ENCODE peak calls at places on chromosomes 12 and 14, in six cellular contexts. One of them, this sample, is unnamed.

GRCh38 chr14:105167303-105168092 is 1.1 kb downstream of the JAG2 start:
- DNase-seq in Panc1: no peak
- DNase-seq in neural progenitor cell: peak; percentile 66
- DNase-seq in tibial nerve: no peak
- DNase-seq in AG04450: no peak
- DNase-seq in cardiac muscle cell: no peak
- DNase-seq in this sample: peak; percentile 45

GRCh38 chr12:4997939-4998338 is 45.7 kb upstream of the KCNA5 start:
- DNase-seq in Panc1: peak; percentile 24
- DNase-seq in neural progenitor cell: no peak
- DNase-seq in tibial nerve: no peak
- DNase-seq in AG04450: peak; percentile 39
- DNase-seq in cardiac muscle cell: peak; percentile 72
- DNase-seq in this sample: no peak

GRCh38 chr14:91509083-91509877 is 830 bp downstream of the PPP4R3A start:
- DNase-seq in Panc1: no peak
- DNase-seq in neural progenitor cell: peak; percentile 46
- DNase-seq in tibial nerve: no peak
- DNase-seq in AG04450: no peak
- DNase-seq in cardiac muscle cell: peak; percentile 13
- DNase-seq in this sample: no peak

GRCh38 chr12:71556881-71557280 is 106.8 kb downstream of the ZFC3H1 start:
- DNase-seq in Panc1: peak; percentile 13
- DNase-seq in neural progenitor cell: peak; percentile 26
- DNase-seq in tibial nerve: no peak
- DNase-seq in AG04450: peak; percentile 68
- DNase-seq in cardiac muscle cell: peak; percentile 75
- DNase-seq in this sample: no peak

GRCh38 chr14:90439874-90440442 is 43.1 kb downstream of the CALM1 start:
- DNase-seq in Panc1: no peak
- DNase-seq in neural progenitor cell: peak; percentile 34
- DNase-seq in tibial nerve: no peak
- DNase-seq in AG04450: no peak
- DNase-seq in cardiac muscle cell: no peak
- DNase-seq in this sample: no peak

GRCh38 chr12:122909442-122910288 is 13.7 kb upstream of the VPS37B start:
- DNase-seq in Panc1: no peak
- DNase-seq in neural progenitor cell: peak; percentile 75
- DNase-seq in tibial nerve: no peak
- DNase-seq in AG04450: no peak
- DNase-seq in cardiac muscle cell: no peak
- DNase-seq in this sample: no peak

GRCh38 chr12:104699489-104700194 is 242.9 kb downstream of the CHST11 start:
- DNase-seq in Panc1: no peak
- DNase-seq in neural progenitor cell: no peak
- DNase-seq in tibial nerve: no peak
- DNase-seq in AG04450: no peak
- DNase-seq in cardiac muscle cell: peak; percentile 15
- DNase-seq in this sample: no peak

GRCh38 chr12:93089805-93090569 is 160.9 kb upstream of the EEA1 start:
- DNase-seq in Panc1: peak; percentile 72
- DNase-seq in neural progenitor cell: no peak
- DNase-seq in tibial nerve: no peak
- DNase-seq in AG04450: peak; percentile 80
- DNase-seq in cardiac muscle cell: peak; percentile 61
- DNase-seq in this sample: no peak

GRCh38 chr12:124466200-124467128 is 100.9 kb downstream of the NCOR2 start:
- DNase-seq in Panc1: no peak
- DNase-seq in neural progenitor cell: no peak
- DNase-seq in tibial nerve: no peak
- DNase-seq in AG04450: no peak
- DNase-seq in cardiac muscle cell: peak; percentile 91
- DNase-seq in this sample: no peak

GRCh38 chr12:70040141-70040540 is 203.1 kb upstream of the CNOT2 start:
- DNase-seq in Panc1: no peak
- DNase-seq in neural progenitor cell: no peak
- DNase-seq in tibial nerve: no peak
- DNase-seq in AG04450: no peak
- DNase-seq in cardiac muscle cell: peak; percentile 83
- DNase-seq in this sample: no peak

GRCh38 chr12:92735131-92735721 is 32.4 kb downstream of the PLEKHG7 start:
- DNase-seq in Panc1: no peak
- DNase-seq in neural progenitor cell: no peak
- DNase-seq in tibial nerve: no peak
- DNase-seq in AG04450: peak; percentile 54
- DNase-seq in cardiac muscle cell: peak; percentile 96
- DNase-seq in this sample: peak; percentile 35

DNA sequence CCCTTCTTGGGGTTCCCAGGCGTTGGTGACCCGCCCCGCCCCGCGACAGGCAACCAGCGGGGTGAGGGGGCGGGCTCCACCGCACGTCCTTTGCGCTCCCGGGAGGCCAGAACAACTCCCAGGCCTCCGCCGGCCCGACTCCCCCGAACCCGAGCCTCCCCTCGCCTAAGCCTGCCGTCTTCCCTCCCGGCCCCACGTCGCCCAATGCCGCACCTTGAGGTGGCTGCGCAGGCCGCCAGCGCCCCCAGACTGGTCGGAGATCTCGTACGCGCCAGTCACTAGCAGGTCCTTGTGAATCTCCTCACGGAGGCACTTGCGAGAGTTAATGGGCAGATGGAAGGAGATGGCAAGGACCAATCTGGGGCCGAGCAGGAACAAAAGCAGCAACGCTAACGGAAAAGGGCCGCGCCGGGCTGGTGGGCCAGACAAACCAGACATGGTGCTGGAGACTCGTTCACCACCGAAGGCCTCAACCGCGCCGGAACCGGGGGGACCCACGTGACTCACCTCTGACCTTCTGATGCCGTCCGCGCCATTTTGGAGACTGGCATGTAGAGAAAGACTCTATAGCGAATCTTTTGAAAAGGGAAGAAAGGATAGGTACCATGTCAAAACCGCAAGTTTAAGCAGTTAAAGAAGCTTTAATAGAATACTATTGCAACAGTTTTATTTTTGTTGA is at the start of gene TMED10:
- DNase-seq in Panc1: no peak
- DNase-seq in neural progenitor cell: peak; percentile 95
- DNase-seq in tibial nerve: peak; percentile 82
- DNase-seq in AG04450: peak; percentile 59
- DNase-seq in cardiac muscle cell: peak; percentile 93
- DNase-seq in this sample: peak; percentile 69
- TF ChIP-seq CTCF in Panc1: no peak
- TF ChIP-seq CTCF in neural progenitor cell: peak; percentile 23
- TF ChIP-seq CTCF in tibial nerve: peak; percentile 14
- TF ChIP-seq CTCF in AG04450: no peak
- TF ChIP-seq CTCF in cardiac muscle cell: no peak
- TF ChIP-seq CTCF in this sample: no peak

GRCh38 chr12:110109037-110109836 is 14.9 kb upstream of the IFT81 start:
- DNase-seq in Panc1: no peak
- DNase-seq in neural progenitor cell: peak; percentile 26
- DNase-seq in tibial nerve: peak; percentile 79
- DNase-seq in AG04450: peak; percentile 97
- DNase-seq in cardiac muscle cell: peak; percentile 99
- DNase-seq in this sample: no peak
- H3K4me3 ChIP-seq in Panc1: no peak overlapping the region
- H3K4me3 ChIP-seq in neural progenitor cell: no peak overlapping the region
- H3K4me3 ChIP-seq in tibial nerve: no peak overlapping the region
- H3K4me3 ChIP-seq in AG04450: peak overlapping the region; percentile 37
- H3K4me3 ChIP-seq in cardiac muscle cell: no peak overlapping the region
- H3K4me3 ChIP-seq in this sample: no peak overlapping the region

DNA sequence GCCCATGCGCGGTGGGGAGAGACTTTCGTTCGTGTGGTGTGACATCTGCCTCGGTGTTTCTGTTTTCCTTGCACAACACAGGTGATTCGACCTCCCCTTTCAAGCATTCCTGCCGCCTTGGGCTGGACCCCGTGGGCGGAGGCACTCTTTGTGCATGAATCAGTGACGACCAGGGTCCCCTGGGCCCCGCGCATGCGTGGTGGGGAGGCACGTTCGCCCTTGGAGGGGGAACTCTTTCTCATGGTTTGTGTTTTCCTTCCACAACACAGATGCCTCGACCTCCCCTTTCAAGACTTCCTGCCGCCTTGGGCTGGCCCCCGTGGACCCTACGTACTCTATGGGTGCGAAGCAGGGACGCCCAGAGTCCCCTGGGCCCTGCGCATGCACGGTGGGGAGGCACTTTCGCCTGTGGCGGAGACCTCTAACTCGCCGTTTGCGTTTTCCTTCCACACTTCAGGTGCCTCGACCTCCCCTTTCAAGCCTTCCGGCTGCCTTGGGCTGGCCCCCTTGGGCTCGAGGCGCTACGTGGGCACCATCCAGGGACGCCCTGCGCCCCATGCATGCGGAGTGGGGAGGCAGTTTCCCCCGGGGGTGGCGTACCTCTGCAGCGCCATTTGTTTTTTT is 340.9 kb downstream of the ALG10 start:
- DNase-seq in Panc1: no peak
- DNase-seq in neural progenitor cell: no peak
- DNase-seq in tibial nerve: no peak
- DNase-seq in AG04450: no peak
- DNase-seq in cardiac muscle cell: no peak
- DNase-seq in this sample: no peak
- TF ChIP-seq CTCF in Panc1: no peak
- TF ChIP-seq CTCF in neural progenitor cell: no peak
- TF ChIP-seq CTCF in tibial nerve: no peak
- TF ChIP-seq CTCF in AG04450: no peak
- TF ChIP-seq CTCF in cardiac muscle cell: no peak
- TF ChIP-seq CTCF in this sample: no peak

DNA sequence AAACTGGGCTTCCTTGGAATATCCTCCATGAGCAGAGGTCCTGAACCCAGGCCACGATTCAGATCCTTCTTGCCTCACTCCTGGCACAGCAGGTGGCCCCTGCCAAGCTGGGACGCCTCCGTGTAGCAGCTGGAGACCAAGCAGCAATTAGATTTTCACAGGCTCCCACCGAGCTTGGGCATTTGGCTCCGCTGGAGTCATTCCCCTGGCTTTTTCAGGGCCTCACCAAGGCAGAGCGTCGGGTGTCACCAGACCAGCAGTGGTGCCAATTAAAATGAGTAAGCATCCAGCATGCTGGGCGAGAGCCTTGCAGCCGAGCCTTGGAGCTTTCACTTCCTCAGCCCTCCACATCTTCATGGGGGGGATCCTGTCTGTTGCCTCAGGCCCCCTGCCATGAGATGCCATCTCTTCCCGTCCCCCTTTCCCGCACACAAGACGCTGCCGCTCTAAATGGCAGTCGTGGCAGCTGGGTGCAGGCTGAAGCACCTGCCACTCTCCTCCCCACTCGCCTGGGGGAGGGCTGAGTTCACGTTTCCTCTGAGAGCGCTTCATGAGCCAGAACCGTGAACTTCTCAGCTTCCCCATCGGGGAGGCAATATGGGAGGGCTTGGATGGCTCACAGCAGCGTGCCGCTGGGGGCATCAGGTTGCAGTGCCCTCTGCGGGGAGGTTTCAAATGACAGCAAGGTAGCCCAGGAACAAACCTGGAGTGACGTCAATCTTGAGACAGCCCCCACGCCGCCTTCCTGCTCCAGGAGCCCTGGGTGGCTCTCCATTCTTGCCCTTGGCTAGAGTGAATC is 11.7 kb downstream of the TPCN1 start:
- DNase-seq in Panc1: no peak
- DNase-seq in neural progenitor cell: peak; percentile 57
- DNase-seq in tibial nerve: no peak
- DNase-seq in AG04450: no peak
- DNase-seq in cardiac muscle cell: no peak
- DNase-seq in this sample: no peak
- H3K4me3 ChIP-seq in Panc1: no peak overlapping the region
- H3K4me3 ChIP-seq in neural progenitor cell: no peak overlapping the region
- H3K4me3 ChIP-seq in tibial nerve: no peak overlapping the region
- H3K4me3 ChIP-seq in AG04450: no peak overlapping the region
- H3K4me3 ChIP-seq in cardiac muscle cell: no peak overlapping the region
- H3K4me3 ChIP-seq in this sample: no peak overlapping the region

GRCh38 chr12:27686147-27686546 is 10.1 kb upstream of the REP15 start:
- DNase-seq in Panc1: no peak
- DNase-seq in neural progenitor cell: no peak
- DNase-seq in tibial nerve: no peak
- DNase-seq in AG04450: no peak
- DNase-seq in cardiac muscle cell: no peak
- DNase-seq in this sample: no peak
- TF ChIP-seq CTCF in Panc1: no peak
- TF ChIP-seq CTCF in neural progenitor cell: no peak
- TF ChIP-seq CTCF in tibial nerve: no peak
- TF ChIP-seq CTCF in AG04450: no peak
- TF ChIP-seq CTCF in cardiac muscle cell: no peak
- TF ChIP-seq CTCF in this sample: no peak

DNA sequence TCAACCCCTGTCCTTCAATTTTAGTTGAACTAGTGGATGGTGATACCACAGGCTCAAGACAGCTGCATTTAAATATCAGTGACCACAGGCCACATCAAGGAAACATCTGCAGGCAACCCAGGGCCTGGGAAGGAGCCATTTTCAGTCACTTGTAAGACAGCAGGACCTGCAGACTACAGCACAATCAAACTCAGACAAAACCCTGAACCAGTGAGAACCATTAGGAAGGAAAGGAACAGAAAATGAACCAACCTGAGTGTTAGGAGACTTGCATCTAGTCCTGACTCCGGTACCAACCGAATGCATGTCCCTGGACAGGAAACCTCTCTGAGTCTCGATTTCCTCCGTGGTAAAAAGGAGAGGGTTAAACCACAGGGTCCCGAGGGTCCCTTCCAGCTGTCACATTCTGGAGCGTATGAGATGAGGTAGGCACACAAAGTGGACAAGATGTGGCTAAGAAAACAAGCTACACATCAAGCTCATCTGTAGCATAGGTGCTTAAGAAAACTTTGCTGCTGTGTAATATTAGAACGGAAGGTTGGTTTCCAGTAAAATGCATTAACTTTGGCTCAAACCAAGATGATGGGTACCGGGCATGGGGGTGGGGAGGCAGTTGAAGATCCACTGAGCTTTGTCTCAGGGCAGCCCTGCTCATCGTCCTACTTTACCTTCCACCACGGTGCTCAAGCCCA is 1.6 kb upstream of the CDKN1B start:
- DNase-seq in Panc1: no peak
- DNase-seq in neural progenitor cell: no peak
- DNase-seq in tibial nerve: no peak
- DNase-seq in AG04450: no peak
- DNase-seq in cardiac muscle cell: no peak
- DNase-seq in this sample: no peak
- H3K4me3 ChIP-seq in Panc1: peak overlapping the region; percentile 93
- H3K4me3 ChIP-seq in neural progenitor cell: peak overlapping the region; percentile 98
- H3K4me3 ChIP-seq in tibial nerve: peak overlapping the region; percentile 64
- H3K4me3 ChIP-seq in AG04450: peak overlapping the region; percentile 96
- H3K4me3 ChIP-seq in cardiac muscle cell: no peak overlapping the region
- H3K4me3 ChIP-seq in this sample: no peak overlapping the region